ENCODE peak calls at places on chromosomes 12 and 14, in four cellular contexts. K is pancreas, W is A549, M is psoas muscle. D is an unnamed sample.

GRCh38 chr12:73547421-73547820 is 990.2 kb upstream of the ATXN7L3B start:
- DNase-seq in W (no peak), K (no peak), M (no peak), D (no peak)

GRCh38 chr12:11702959-11703358 is 53.5 kb downstream of the ETV6 start:
- DNase-seq in M (no peak), K (no peak), W (no peak), D (no peak)

GRCh38 chr14:49962616-49963015 is 69.7 kb downstream of the ARF6 start:
- DNase-seq in K (no peak), W (no peak), M (no peak), D (no peak)

GRCh38 chr12:15691372-15691771 is 97.8 kb downstream of the EPS8 start:
- DNase-seq in K (no peak), M (no peak), W (no peak), D (no peak)

GRCh38 chr12:13165578-13166120 is 30.9 kb upstream of the EMP1 start:
- DNase-seq in W (peak; percentile 26), K (no peak), M (peak; percentile 77), D (no peak)

GRCh38 chr14:63650336-63650952 is 8.8 kb upstream of the WDR89 start:
- DNase-seq in W (no peak), M (no peak), K (no peak), D (no peak)

GRCh38 chr12:94571556-94571955 is 78.8 kb downstream of the TMCC3 start:
- DNase-seq in K (no peak), M (no peak), W (peak; percentile 11), D (no peak)

GRCh38 chr14:64801800-64802199 is 77.9 kb downstream of the SPTB start:
- DNase-seq in K (no peak), W (peak; percentile 48), M (no peak), D (peak; percentile 60)

GRCh38 chr14:21454843-21455550 is 926 bp downstream of the CHD8 start:
- DNase-seq in M (no peak), K (no peak), W (no peak), D (no peak)

GRCh38 chr12:108649126-108649525 is 15.4 kb upstream of the SELPLG start:
- DNase-seq in K (no peak), M (no peak), W (no peak), D (no peak)

GRCh38 chr12:57822392-57823130 is 4.0 kb upstream of the AVIL start:
- DNase-seq in W (no peak), M (no peak), K (no peak), D (peak; percentile 54)

GRCh38 chr14:91310620-91311283 is 66.2 kb upstream of the GPR68 start:
- DNase-seq in W (no peak), M (no peak), K (no peak), D (no peak)

GRCh38 chr14:50605776-50606175 is 45.8 kb downstream of the ATL1 start:
- DNase-seq in W (no peak), K (no peak), M (no peak), D (no peak)

GRCh38 chr14:75875958-75876357 is 105.8 kb downstream of the TGFB3 start:
- DNase-seq in K (no peak), W (no peak), M (no peak), D (no peak)

GRCh38 chr12:57759360-57759980 is 4.6 kb downstream of the MARCHF9 start:
- DNase-seq in M (no peak), K (no peak), W (no peak), D (peak; percentile 59)

GRCh38 chr12:29889737-29890136 is 106.0 kb upstream of the TMTC1 start:
- DNase-seq in M (peak; percentile 59), W (no peak), K (no peak), D (peak; percentile 80)

GRCh38 chr12:100986595-100987547 is 192.3 kb downstream of the ANO4 start:
- DNase-seq in K (no peak), M (no peak), W (no peak), D (no peak)

GRCh38 chr14:51219473-51220448 is 20.3 kb upstream of the TMX1 start:
- DNase-seq in M (no peak), W (peak; percentile 10), K (no peak), D (peak; percentile 33)

GRCh38 chr14:21257395-21258193 is 11.6 kb downstream of the HNRNPC start:
- DNase-seq in W (no peak), K (no peak), M (no peak), D (no peak)

GRCh38 chr12:52184813-52185212 is 7.0 kb downstream of the KRT80 start:
- DNase-seq in M (no peak), K (no peak), W (no peak), D (no peak)

GRCh38 chr14:51293149-51293925 is 53.3 kb downstream of the TMX1 start:
- DNase-seq in M (peak; percentile 71), K (no peak), W (no peak), D (no peak)

GRCh38 chr14:32417956-32418552 is 89.0 kb downstream of the AKAP6 start:
- DNase-seq in M (no peak), W (no peak), K (no peak), D (no peak)

GRCh38 chr14:54261283-54261682 is 135.5 kb upstream of the CDKN3 start:
- DNase-seq in M (no peak), K (no peak), W (no peak), D (no peak)

GRCh38 chr14:59046746-59047145 is 141.7 kb upstream of the DAAM1 start:
- DNase-seq in M (no peak), K (no peak), W (no peak), D (no peak)

GRCh38 chr12:71950819-71951218 is 12.2 kb downstream of the TPH2 start:
- DNase-seq in W (no peak), M (no peak), K (no peak), D (no peak)

GRCh38 chr12:122276242-122276641 is 9.9 kb upstream of the VPS33A start:
- DNase-seq in W (no peak), K (no peak), M (no peak), D (no peak)

GRCh38 chr14:90726656-90727055 is 89.6 kb downstream of the TTC7B start:
- DNase-seq in M (peak; percentile 81), K (no peak), W (no peak), D (no peak)

GRCh38 chr12:105440037-105440664 is 109.7 kb downstream of the C12orf75 start:
- DNase-seq in W (no peak), M (no peak), K (no peak), D (no peak)

GRCh38 chr12:110762891-110763290 is 20.2 kb upstream of the PPP1CC start:
- DNase-seq in K (no peak), W (no peak), M (no peak), D (no peak)

GRCh38 chr12:40336573-40337199 is 111.9 kb downstream of the LRRK2 start:
- DNase-seq in W (peak; percentile 57), M (no peak), K (no peak), D (no peak)

GRCh38 chr14:103185051-103186027 is 62.1 kb downstream of the TNFAIP2 start:
- DNase-seq in W (peak; percentile 31), K (no peak), M (no peak), D (no peak)

GRCh38 chr14:101019974-101020710 is 116.6 kb upstream of the RTL1 start:
- DNase-seq in W (no peak), K (no peak), M (no peak), D (no peak)

GRCh38 chr14:26187996-26188605 is 409.7 kb downstream of the NOVA1 start:
- DNase-seq in W (no peak), M (no peak), K (no peak), D (no peak)

GRCh38 chr12:57524814-57525614 is 2.4 kb downstream of the MBD6 start:
- DNase-seq in W (no peak), K (peak; percentile 51), M (peak; percentile 53), D (no peak)

GRCh38 chr14:94394594-94395305 is 6.3 kb upstream of the SERPINA1 start:
- DNase-seq in K (no peak), M (peak; percentile 72), W (no peak), D (no peak)

GRCh38 chr12:89179245-89179644 is 173.1 kb downstream of the DUSP6 start:
- DNase-seq in M (no peak), W (no peak), K (no peak), D (no peak)
- TF ChIP-seq CTCF in M (no peak), W (no peak), K (no peak), D (no peak)

DNA sequence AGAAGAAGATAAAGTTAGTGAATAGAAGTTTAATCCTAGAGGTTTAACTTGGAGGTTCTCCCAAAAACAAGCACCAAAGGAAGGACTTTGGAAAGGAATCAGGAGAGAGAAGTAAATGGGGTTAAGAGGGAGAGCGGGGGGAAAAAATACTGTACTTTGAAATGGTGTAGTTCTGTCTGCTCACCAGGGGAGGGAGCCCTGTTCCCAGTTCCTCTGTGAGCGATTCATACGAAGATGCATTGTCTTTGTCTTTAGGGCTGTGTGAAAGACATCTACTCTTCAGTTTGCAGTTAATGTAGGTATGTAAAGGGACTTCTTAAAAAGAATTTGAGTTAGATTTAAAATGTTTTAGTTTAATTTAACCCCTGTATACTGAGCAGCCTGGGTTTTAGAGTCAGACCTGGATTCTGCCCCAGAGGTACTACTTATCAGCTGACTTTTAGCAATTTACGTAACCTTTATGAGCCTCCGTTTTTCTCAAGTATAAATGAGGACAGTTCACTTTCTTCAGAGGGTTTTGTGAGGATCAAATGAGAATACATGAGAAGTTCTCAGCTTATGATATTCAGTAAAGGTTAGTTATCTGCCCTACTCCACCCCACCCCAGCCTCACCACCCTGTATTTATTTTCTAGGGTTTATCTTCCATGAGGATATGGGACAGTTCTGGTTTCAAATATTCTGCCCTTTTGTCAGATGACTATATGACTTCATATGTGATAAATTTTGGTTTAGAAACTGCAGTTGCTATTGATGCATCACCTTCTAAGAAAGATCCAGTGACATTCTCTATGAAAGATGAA is 82.6 kb upstream of the EVL start:
- DNase-seq in M (no peak), W (peak; percentile 65), K (no peak), D (peak; percentile 49)
- H3K27ac ChIP-seq in M (no peak overlapping the region), W (peak overlapping the region; percentile 4), K (no peak overlapping the region), D (peak overlapping the region; percentile 41)

GRCh38 chr12:54128466-54128865 is 60.3 kb downstream of the SMUG1 start:
- DNase-seq in M (no peak), W (no peak), K (no peak), D (no peak)

GRCh38 chr12:54126696-54127537 is 61.9 kb downstream of the SMUG1 start:
- DNase-seq in M (peak; percentile 84), W (peak; percentile 55), K (no peak), D (peak; percentile 74)

GRCh38 chr12:54127538-54128259 is 61.1 kb downstream of the SMUG1 start:
- DNase-seq in K (no peak), M (no peak), W (no peak), D (no peak)

GRCh38 chr12:54129028-54129903 is 59.5 kb downstream of the SMUG1 start:
- DNase-seq in M (no peak), W (no peak), K (no peak), D (no peak)

DNA sequence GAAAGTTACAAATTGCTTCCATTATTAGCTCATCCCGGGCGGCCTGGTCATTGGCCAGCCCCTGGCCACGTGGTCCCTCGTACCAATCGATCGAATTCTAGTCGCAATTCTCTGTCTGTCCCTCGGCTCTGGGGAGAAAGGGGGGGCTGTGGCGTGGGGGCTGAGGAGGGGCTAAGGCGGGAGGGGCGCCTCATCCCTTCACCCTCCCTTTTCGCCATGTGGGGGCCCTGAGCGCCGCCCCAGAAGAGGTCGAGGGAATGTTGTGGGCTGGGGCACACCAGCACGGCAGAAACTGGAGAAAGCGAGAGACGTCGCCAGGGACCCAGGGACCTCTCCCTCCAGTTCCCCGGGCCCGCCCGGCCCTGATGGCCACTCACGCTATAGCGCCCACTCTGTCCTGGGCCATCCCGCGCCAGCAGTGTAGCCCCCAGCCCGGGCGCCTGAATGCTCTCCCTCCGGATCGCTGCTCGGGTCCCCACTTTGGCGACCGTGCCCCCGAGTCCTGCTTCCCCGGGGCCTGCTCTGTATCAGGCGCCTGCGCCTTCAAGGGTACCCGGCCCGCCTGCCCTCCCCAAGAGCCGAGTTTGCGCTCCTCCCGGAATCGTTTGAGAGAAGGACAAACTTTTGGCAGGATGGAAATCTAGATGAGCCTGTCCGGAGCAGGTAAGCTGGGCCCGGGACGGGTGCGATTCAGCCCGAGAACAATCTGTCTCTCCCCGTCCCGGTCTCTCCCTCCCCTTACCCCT is 62.7 kb downstream of the SMUG1 start:
- DNase-seq in M (peak; percentile 65), W (no peak), K (no peak), D (peak; percentile 83)
- TF ChIP-seq CTCF in M (no peak), W (no peak), K (no peak), D (no peak)

GRCh38 chr12:27285395-27285794 is 41.3 kb downstream of the STK38L start:
- DNase-seq in W (no peak), M (no peak), K (no peak), D (no peak)
- H3K27ac ChIP-seq in W (no peak overlapping the region), M (peak overlapping the region; percentile 54), K (no peak overlapping the region), D (no peak overlapping the region)